ENCODE peak calls at places on chromosome 4, in five cellular contexts. X is ovary, F is body of pancreas, C is spleen, Y is IMR-90. V is an unnamed sample.

GRCh38 chr4:177293208-177294018 is 16.3 kb upstream of the NEIL3 start:
- DNase-seq in F (no peak), X (no peak), Y (no peak), C (no peak), V (no peak)

GRCh38 chr4:140233811-140234696 is 80.1 kb upstream of the MAML3 start:
- DNase-seq in X (no peak), C (no peak), Y (peak), F (no peak), V (no peak)

GRCh38 chr4:14254252-14254651 is 626.7 kb upstream of the BOD1L1 start:
- DNase-seq in Y (peak), C (no peak), X (no peak), F (peak), V (no peak)

GRCh38 chr4:5700459-5700858 is 7.9 kb downstream of the EVC2 start:
- DNase-seq in Y (no peak), F (no peak), X (no peak), C (no peak), V (no peak)

GRCh38 chr4:145816091-145816490 is 122.5 kb downstream of the ZNF827 start:
- DNase-seq in F (no peak), C (no peak), X (no peak), Y (no peak), V (no peak)

GRCh38 chr4:152525878-152526277 is 10.0 kb downstream of the FBXW7 start:
- DNase-seq in X (no peak), F (no peak), Y (no peak), C (no peak), V (no peak)

GRCh38 chr4:15809058-15809457 is 30.9 kb downstream of the CD38 start:
- DNase-seq in X (no peak), Y (no peak), C (no peak), F (no peak), V (no peak)

GRCh38 chr4:121219222-121219621 is 55.1 kb upstream of the TNIP3 start:
- DNase-seq in X (no peak), F (no peak), C (no peak), Y (peak), V (no peak)

GRCh38 chr4:20075479-20075878 is 176.2 kb upstream of the SLIT2 start:
- DNase-seq in F (no peak), X (no peak), Y (peak), C (no peak), V (no peak)

GRCh38 chr4:159829184-159829583 is 726.3 kb downstream of the RAPGEF2 start:
- DNase-seq in C (no peak), X (no peak), Y (no peak), F (no peak), V (no peak)

GRCh38 chr4:89175611-89176010 is 64.3 kb downstream of the TIGD2 start:
- DNase-seq in C (no peak), X (no peak), F (peak), Y (no peak), V (no peak)

GRCh38 chr4:26218677-26219181 is 102.1 kb upstream of the RBPJ start:
- DNase-seq in Y (no peak), F (no peak), C (no peak), X (no peak), V (no peak)

GRCh38 chr4:133641191-133641590 is 492.1 kb downstream of the PCDH10 start:
- DNase-seq in F (no peak), Y (no peak), X (no peak), C (no peak), V (no peak)

GRCh38 chr4:118351851-118352827 is 664 bp downstream of the PRSS12 start:
- DNase-seq in C (peak), X (no peak), F (peak), Y (peak), V (no peak)
- TF ChIP-seq POLR2A in C (no peak), X (no peak), F (peak), Y (no peak), V (no peak)

GRCh38 chr4:118904418-118904817 is 15.8 kb downstream of the SYNPO2 start:
- DNase-seq in F (no peak), Y (no peak), C (no peak), X (peak), V (no peak)

GRCh38 chr4:118909173-118909956 is 20.7 kb downstream of the SYNPO2 start:
- DNase-seq in F (no peak), X (no peak), Y (no peak), C (no peak), V (no peak)

GRCh38 chr4:118910221-118910620 is 21.6 kb downstream of the SYNPO2 start:
- DNase-seq in F (no peak), X (no peak), Y (peak), C (no peak), V (no peak)

GRCh38 chr4:118904935-118905334 is 16.3 kb downstream of the SYNPO2 start:
- DNase-seq in C (no peak), X (no peak), F (peak), Y (peak), V (no peak)

DNA sequence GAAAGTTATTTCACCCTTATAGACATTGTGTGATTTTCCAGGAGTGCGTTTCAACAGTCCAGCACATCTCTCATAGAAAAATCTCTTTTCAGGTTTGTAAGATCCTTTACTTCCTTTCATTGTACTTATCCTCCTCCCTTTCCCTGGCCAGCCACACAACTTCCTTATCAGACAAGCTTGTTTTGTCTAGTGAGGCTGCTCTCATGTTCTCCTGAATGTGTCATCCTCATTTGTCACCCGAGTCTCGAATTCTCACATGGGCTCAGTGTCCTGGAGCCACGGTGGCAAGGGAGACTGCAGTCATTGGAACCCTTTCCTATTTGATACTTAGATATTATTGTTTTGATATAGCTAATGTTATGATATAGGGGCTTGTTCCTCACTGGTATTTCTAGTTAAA is 16.9 kb downstream of the SYNPO2 start:
- DNase-seq in X (no peak), F (no peak), Y (peak), C (no peak), V (no peak)
- H3K4me3 ChIP-seq in X (no peak), F (no peak), Y (no peak), C (no peak), V (no peak)

DNA sequence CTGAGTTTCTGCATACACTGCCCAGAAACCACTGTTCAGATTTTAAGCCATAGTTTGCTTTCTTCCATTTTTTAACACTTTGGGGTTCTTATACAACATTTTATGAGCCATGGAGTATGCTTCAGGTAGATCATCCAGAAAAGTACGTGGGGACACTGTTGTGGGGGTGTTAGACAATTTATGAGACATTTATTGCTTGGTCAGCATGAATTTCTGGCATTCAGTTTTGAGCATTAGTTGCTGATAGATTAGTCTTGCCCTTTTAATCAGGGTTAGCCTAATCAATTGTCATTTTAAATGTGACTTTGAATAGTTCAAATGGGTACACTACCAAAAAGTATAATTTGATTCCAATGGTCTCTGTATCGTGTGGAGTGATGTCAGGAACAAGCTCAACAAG is 434.9 kb downstream of the GPM6A start:
- DNase-seq in F (no peak), C (no peak), X (no peak), Y (no peak), V (no peak)
- TF ChIP-seq POLR2A in F (no peak), C (no peak), X (no peak), Y (no peak), V (no peak)

GRCh38 chr4:113300384-113301011 is 251.0 kb downstream of the ANK2 start:
- DNase-seq in X (no peak), C (no peak), F (no peak), Y (peak), V (no peak)
- H3K4me3 ChIP-seq in X (no peak), C (no peak), F (no peak), Y (no peak), V (no peak)

DNA sequence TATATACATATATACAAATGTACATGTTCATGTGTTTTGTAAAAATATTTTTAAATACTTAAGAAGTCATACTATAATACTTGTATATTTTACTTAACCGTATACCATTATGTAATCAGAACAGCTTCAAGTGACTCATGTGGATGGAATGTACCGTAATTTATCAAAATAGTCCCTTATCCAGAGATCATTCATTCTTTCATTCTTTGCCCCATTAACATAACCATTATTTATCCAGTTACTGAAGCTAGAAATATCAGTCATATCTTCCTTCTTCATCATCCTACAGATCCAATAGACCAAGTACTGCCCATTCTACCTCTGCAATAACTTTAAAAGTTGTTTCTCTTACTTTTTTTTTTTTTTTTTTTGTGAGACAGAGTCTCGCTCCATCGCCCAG is 164.2 kb downstream of the MAB21L2 start:
- DNase-seq in C (no peak), Y (peak), F (no peak), X (no peak), V (no peak)
- TF ChIP-seq POLR2A in C (no peak), Y (no peak), F (no peak), X (no peak), V (no peak)

DNA sequence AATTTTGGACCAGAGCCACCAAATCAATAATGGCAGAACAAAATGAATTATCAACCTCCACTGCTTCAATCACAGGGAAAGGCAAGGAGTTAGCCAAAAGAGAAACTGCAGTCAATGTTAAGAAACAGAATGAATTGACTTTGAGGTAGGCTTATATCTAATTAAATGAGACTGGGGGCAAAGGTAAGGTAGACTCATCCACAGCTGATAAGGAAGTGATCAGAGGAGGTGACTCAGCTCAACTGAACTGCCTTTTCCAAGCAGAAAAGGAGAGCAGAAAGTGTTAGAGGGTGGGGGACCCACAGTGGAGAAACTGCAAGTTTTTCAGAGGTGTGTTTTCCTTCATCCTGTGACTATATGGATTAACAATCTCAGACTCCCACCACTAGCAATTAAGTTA is 345.8 kb upstream of the PPARGC1A start:
- DNase-seq in C (no peak), X (no peak), Y (peak), F (no peak), V (no peak)
- H3K4me3 ChIP-seq in C (no peak), X (no peak), Y (no peak), F (no peak), V (no peak)

GRCh38 chr4:139175647-139176298 is 1.2 kb downstream of the ELF2 start:
- DNase-seq in X (no peak), C (no peak), F (no peak), Y (peak), V (no peak)
- TF ChIP-seq POLR2A in X (no peak), C (no peak), F (no peak), Y (no peak), V (no peak)

GRCh38 chr4:184385705-184386141 is 88.6 kb downstream of the IRF2 start:
- DNase-seq in C (no peak), Y (no peak), F (peak), X (no peak), V (no peak)

GRCh38 chr4:184383497-184384055 is 90.8 kb downstream of the IRF2 start:
- DNase-seq in C (no peak), X (no peak), Y (peak), F (peak), V (no peak)

GRCh38 chr4:184386271-184386781 is 88.0 kb downstream of the IRF2 start:
- DNase-seq in X (no peak), C (no peak), Y (no peak), F (no peak), V (no peak)

GRCh38 chr4:184384056-184384809 is 90.1 kb downstream of the IRF2 start:
- DNase-seq in F (peak), C (peak), X (peak), Y (peak), V (no peak)

GRCh38 chr4:184384810-184385557 is 89.4 kb downstream of the IRF2 start:
- DNase-seq in X (no peak), F (no peak), C (no peak), Y (peak), V (no peak)
- H3K4me3 ChIP-seq in X (no peak), F (no peak), C (no peak), Y (no peak), V (no peak)

DNA sequence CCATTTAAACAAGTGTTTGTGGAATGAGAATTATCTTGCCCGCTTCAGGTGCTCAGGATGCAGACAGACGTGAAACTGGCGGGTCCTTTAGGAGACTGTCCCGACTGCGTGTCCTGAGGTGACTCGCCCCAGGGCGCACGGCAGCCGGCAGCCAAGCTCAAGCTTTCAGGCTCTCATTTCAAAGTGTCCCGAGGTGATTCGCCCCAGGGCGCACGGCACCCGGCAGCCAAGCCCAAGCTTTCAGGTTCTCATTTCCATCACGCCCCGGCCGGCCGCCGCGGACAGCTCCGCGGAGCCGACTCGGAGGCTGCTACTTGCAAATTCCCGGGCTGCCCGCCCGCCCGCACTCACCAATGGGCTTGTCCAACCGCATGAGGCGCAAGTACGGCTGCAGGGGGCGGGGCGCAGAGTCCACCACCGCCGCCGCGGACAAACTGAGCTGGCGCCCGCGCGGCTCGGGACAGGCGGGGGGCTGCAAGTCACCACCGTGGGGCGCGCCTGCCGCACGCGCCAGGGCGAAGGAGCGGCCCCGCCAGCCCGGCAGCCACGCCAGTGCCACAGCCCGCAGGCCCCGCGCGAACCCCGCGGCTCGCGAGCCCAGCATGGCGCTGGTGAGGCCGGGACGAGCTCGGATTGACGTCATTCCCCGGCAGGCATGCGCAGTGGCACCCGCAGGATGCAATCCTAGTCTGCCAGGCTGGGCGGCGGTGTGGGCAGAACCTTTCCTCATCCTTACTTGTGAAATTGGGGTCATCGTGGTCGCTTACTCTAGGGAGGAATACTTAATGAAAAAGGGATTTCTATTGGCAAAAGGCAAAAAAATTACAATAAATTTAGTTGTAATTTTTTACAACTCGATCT is at the start of gene COQ2:
- DNase-seq in Y (peak), X (peak), C (peak), F (peak), V (no peak)
- TF ChIP-seq POLR2A in Y (peak), X (peak), C (peak), F (peak), V (no peak)

V was measured in vagina.